ENCODE peak calls at places on chromosomes 4 and X, in six cellular contexts. J, W, T, E, F and M are unnamed samples.

GRCh38 chr4:118997601-118998000 is 108.9 kb downstream of the SYNPO2 start:
- DNase-seq in J (no peak), W (no peak), T (no peak), E (peak; percentile 19), F (no peak), M (peak; percentile 2)

GRCh38 chrX:40176979-40177430 is 79.2 kb upstream of the BCOR start:
- DNase-seq in J (no peak), W (peak; percentile 54), T (peak; percentile 56), E (peak; percentile 64), F (peak; percentile 55), M (peak; percentile 47)

GRCh38 chr4:32472918-32473317 is 1752.7 kb downstream of the PCDH7 start:
- DNase-seq in J (no peak), W (no peak), T (no peak), E (no peak), F (no peak), M (peak; percentile 7)

GRCh38 chr4:64899563-64899962 is 490.3 kb upstream of the TECRL start:
- DNase-seq in J (no peak), W (no peak), T (no peak), E (peak; percentile 4), F (no peak), M (peak; percentile 30)

GRCh38 chrX:77785400-77785745 is 643 bp downstream of the ATRX start:
- DNase-seq in J (no peak), W (peak; percentile 30), T (no peak), E (peak; percentile 23), F (peak; percentile 4), M (peak; percentile 40)

GRCh38 chr4:1266881-1267763 is 18.2 kb upstream of the CTBP1 start:
- DNase-seq in J (no peak), W (no peak), T (no peak), E (no peak), F (no peak), M (no peak)

GRCh38 chr4:42610941-42611340 is 46.0 kb downstream of the ATP8A1 start:
- DNase-seq in J (no peak), W (no peak), T (no peak), E (no peak), F (no peak), M (no peak)

GRCh38 chr4:39873823-39874222 is 103.9 kb downstream of the PDS5A start:
- DNase-seq in J (no peak), W (no peak), T (no peak), E (peak; percentile 80), F (no peak), M (no peak)

GRCh38 chr4:72351521-72351920 is 217.5 kb downstream of the ADAMTS3 start:
- DNase-seq in J (no peak), W (no peak), T (no peak), E (no peak), F (no peak), M (no peak)

GRCh38 chr4:74451214-74451661 is 6.3 kb downstream of the AREG start:
- DNase-seq in J (no peak), W (no peak), T (no peak), E (peak; percentile 79), F (no peak), M (peak; percentile 84)

GRCh38 chrX:82816001-82816400 is 692.1 kb upstream of the POU3F4 start:
- DNase-seq in J (no peak), W (no peak), T (no peak), E (no peak), F (no peak), M (no peak)

GRCh38 chr4:77021614-77022089 is 54.1 kb downstream of the CCNI start:
- DNase-seq in J (no peak), W (peak; percentile 24), T (no peak), E (peak; percentile 94), F (no peak), M (no peak)

GRCh38 chr4:94926936-94927335 is 169.2 kb downstream of the BMPR1B start:
- DNase-seq in J (no peak), W (no peak), T (no peak), E (no peak), F (no peak), M (no peak)

GRCh38 chr4:82903737-82904136 is 3.2 kb downstream of the THAP9 start:
- DNase-seq in J (no peak), W (no peak), T (no peak), E (no peak), F (no peak), M (no peak)

GRCh38 chr4:149344436-149344835 is 471.2 kb downstream of the IQCM start:
- DNase-seq in J (no peak), W (no peak), T (no peak), E (peak; percentile 68), F (no peak), M (peak; percentile 84)

GRCh38 chr4:42412251-42412650 is 15.0 kb downstream of the SHISA3 start:
- DNase-seq in J (no peak), W (no peak), T (no peak), E (peak; percentile 83), F (no peak), M (peak; percentile 53)

GRCh38 chrX:140766024-140766611 is 56.6 kb downstream of the LINC00632 start:
- DNase-seq in J (no peak), W (peak; percentile 34), T (no peak), E (peak; percentile 72), F (peak; percentile 19), M (peak; percentile 62)

GRCh38 chr4:139622856-139623255 is 42.8 kb upstream of the MGST2 start:
- DNase-seq in J (no peak), W (no peak), T (no peak), E (no peak), F (no peak), M (no peak)

GRCh38 chr4:4457803-4458550 is 71.1 kb downstream of the NSG1 start:
- DNase-seq in J (no peak), W (no peak), T (no peak), E (peak; percentile 71), F (no peak), M (peak; percentile 88)

GRCh38 chr4:150569384-150569987 is 12.5 kb upstream of the MAB21L2 start:
- DNase-seq in J (no peak), W (no peak), T (no peak), E (peak; percentile 83), F (no peak), M (peak; percentile 73)

GRCh38 chr4:110310795-110311194 is 112.4 kb upstream of the ELOVL6 start:
- DNase-seq in J (no peak), W (no peak), T (no peak), E (no peak), F (no peak), M (no peak)

GRCh38 chrX:24956828-24957227 is 58.9 kb downstream of the ARX start:
- DNase-seq in J (no peak), W (no peak), T (no peak), E (peak; percentile 3), F (no peak), M (peak; percentile 15)

GRCh38 chrX:45850197-45850774 is 649.6 kb upstream of the DIPK2B start:
- DNase-seq in J (no peak), W (no peak), T (no peak), E (peak; percentile 23), F (peak; percentile 31), M (peak; percentile 37)

GRCh38 chrX:49177873-49178480 is 6.3 kb downstream of the PLP2 start:
- DNase-seq in J (no peak), W (no peak), T (no peak), E (no peak), F (no peak), M (no peak)

GRCh38 chrX:138756234-138756633 is 44.7 kb upstream of the FGF13 start:
- DNase-seq in J (no peak), W (peak; percentile 18), T (peak; percentile 37), E (peak; percentile 1), F (no peak), M (peak; percentile 3)

GRCh38 chrX:148601034-148601433 is 100.6 kb downstream of the AFF2 start:
- DNase-seq in J (no peak), W (no peak), T (no peak), E (peak; percentile 27), F (no peak), M (no peak)

GRCh38 chr4:8185280-8185679 is 13.8 kb upstream of the SH3TC1 start:
- DNase-seq in J (no peak), W (no peak), T (no peak), E (peak; percentile 98), F (no peak), M (peak; percentile 87)

GRCh38 chr4:30402276-30402675 is 317.9 kb upstream of the PCDH7 start:
- DNase-seq in J (no peak), W (no peak), T (no peak), E (peak; percentile 23), F (no peak), M (no peak)

GRCh38 chr4:180828455-180829018 is 1414.7 kb upstream of the TENM3 start:
- DNase-seq in J (peak; percentile 69), W (no peak), T (no peak), E (peak; percentile 88), F (no peak), M (peak; percentile 68)

GRCh38 chr4:101217353-101218031 is 129.8 kb downstream of the PPP3CA start:
- DNase-seq in J (no peak), W (no peak), T (no peak), E (peak; percentile 16), F (no peak), M (peak; percentile 51)

GRCh38 chr4:73664470-73664869 is 44.2 kb upstream of the RASSF6 start:
- DNase-seq in J (no peak), W (no peak), T (no peak), E (no peak), F (no peak), M (no peak)

GRCh38 chr4:82473621-82474164 is 43.3 kb downstream of the ENOPH1 start:
- DNase-seq in J (no peak), W (no peak), T (no peak), E (no peak), F (no peak), M (no peak)

GRCh38 chr4:2059034-2059725 is at the start of gene NAT8L:
- DNase-seq in J (peak; percentile 21), W (no peak), T (peak; percentile 60), E (no peak), F (no peak), M (peak; percentile 28)